ENCODE peak calls at places on chromosomes 13 and 19, in eight cellular contexts. L is breast epithelium; I is anterior cingulate cortex; Z is activated CD4-positive, CD25-positive, alpha-beta regulatory T cell treated with anti-CD3 and anti-CD28 coated beads, Interleukin-2, amount 50 U/mL, for 16 hours; N is IMR-90; D is AG10803; P is fibroblast of mammary gland; J is type B pancreatic cell. F is an unnamed sample.
A peak's percentile ranks its signal among the peaks of the same experiment; 100 is the strongest.

GRCh38 chr19:30757836-30758617 is 385.8 kb downstream of the ZNF536 start:
- DNase-seq in P (no peak), D (no peak), N (no peak), I (no peak), Z (no peak), L (no peak), J (no peak), F (no peak)

GRCh38 chr19:5588441-5588840 is 20.7 kb upstream of the TINCR start:
- DNase-seq in J (no peak), I (no peak), P (peak; percentile 67), D (peak; percentile 14), L (no peak), Z (no peak), N (no peak), F (no peak)

GRCh38 chr13:30323524-30323923 is 16.2 kb upstream of the KATNAL1 start:
- DNase-seq in P (no peak), J (no peak), I (no peak), D (peak; percentile 56), N (no peak), L (no peak), Z (no peak), F (no peak)

GRCh38 chr19:14120497-14120780 is 2.9 kb upstream of the PRKACA start:
- DNase-seq in I (no peak), Z (no peak), D (no peak), N (no peak), L (no peak), J (no peak), P (no peak), F (no peak)

GRCh38 chr19:33726756-33727155 is 69.9 kb upstream of the KCTD15 start:
- DNase-seq in J (no peak), P (no peak), N (no peak), D (no peak), Z (no peak), I (no peak), L (no peak), F (no peak)

GRCh38 chr13:99218969-99219368 is 18.3 kb downstream of the UBAC2 start:
- DNase-seq in Z (peak; percentile 40), J (no peak), P (no peak), N (no peak), D (no peak), L (no peak), I (no peak), F (no peak)

GRCh38 chr19:2201473-2202148 is 34.5 kb downstream of the PLEKHJ1 start:
- DNase-seq in J (no peak), N (no peak), I (no peak), D (no peak), L (no peak), P (peak; percentile 24), Z (no peak), F (no peak)

GRCh38 chr13:23617551-23618014 is 47.4 kb downstream of the TNFRSF19 start:
- DNase-seq in D (peak; percentile 70), L (no peak), Z (no peak), P (peak; percentile 61), N (peak; percentile 65), J (no peak), I (no peak), F (no peak)

GRCh38 chr19:6354098-6354674 is 7.1 kb upstream of the CLPP start:
- DNase-seq in I (no peak), Z (no peak), D (peak; percentile 26), N (no peak), J (no peak), P (peak; percentile 23), L (no peak), F (no peak)

GRCh38 chr13:27926644-27927434 is 7.0 kb downstream of the PDX1 start:
- DNase-seq in D (no peak), J (no peak), P (no peak), L (no peak), N (no peak), I (no peak), Z (no peak), F (no peak)

GRCh38 chr13:114087430-114087829 is 45.0 kb downstream of the RASA3 start:
- DNase-seq in I (no peak), L (no peak), D (no peak), N (no peak), P (no peak), Z (no peak), J (no peak), F (peak; percentile 20)

GRCh38 chr19:45321848-45322247 is 827 bp downstream of the CKM start:
- DNase-seq in N (no peak), L (no peak), Z (no peak), P (no peak), D (no peak), J (no peak), I (no peak), F (no peak)

GRCh38 chr13:108200781-108201398 is 14.4 kb downstream of the LIG4 start:
- DNase-seq in I (no peak), J (no peak), Z (no peak), D (no peak), L (no peak), P (peak; percentile 66), N (peak; percentile 43), F (no peak)

GRCh38 chr19:29770653-29771052 is 41.1 kb upstream of the CCNE1 start:
- DNase-seq in D (no peak), N (no peak), L (no peak), J (no peak), I (no peak), Z (no peak), P (no peak), F (no peak)